ENCODE peak calls at places on chromosomes 12 and 14, in seven cellular contexts. H is HepG2, G is K562, T is HCT116, L is upper lobe of left lung, M is Panc1, X is GM23338. C is an unnamed sample. For H3K36me3, the result is how much of the 10 kb centered on the place peaks cover.

GRCh38 chr12:92486443-92487137 is 216.2 kb upstream of the PLEKHG7 start:
- ATAC-seq in T (no peak), L (no peak), X (no peak), G (no peak), M (no peak), H (no peak), C (no peak)

GRCh38 chr12:28899951-28900350 is 249.1 kb upstream of the FAR2 start:
- ATAC-seq in X (no peak), H (no peak), L (peak), G (no peak), T (no peak), M (no peak), C (no peak)

GRCh38 chr12:49556391-49557186 is 11.4 kb downstream of the MCRS1 start:
- ATAC-seq in G (no peak), H (peak), X (no peak), T (no peak), L (no peak), M (no peak), C (no peak)

GRCh38 chr14:30889244-30889594 is 14.9 kb downstream of the COCH start:
- ATAC-seq in M (no peak), G (no peak), X (no peak), T (no peak), L (no peak), H (no peak), C (no peak)

GRCh38 chr12:93979189-93979588 is 169.2 kb upstream of the PLXNC1 start:
- ATAC-seq in H (no peak), T (peak), M (no peak), G (peak), L (no peak), X (no peak), C (no peak)

GRCh38 chr12:30358113-30358512 is 337.6 kb downstream of the IPO8 start:
- ATAC-seq in M (no peak), X (no peak), T (no peak), L (peak), G (no peak), H (no peak), C (peak)

GRCh38 chr12:39393179-39393578 is 49.7 kb downstream of the KIF21A start:
- ATAC-seq in G (no peak), H (no peak), M (no peak), X (peak), T (no peak), L (no peak), C (no peak)

GRCh38 chr12:107368586-107368985 is 275.2 kb upstream of the CRY1 start:
- ATAC-seq in T (no peak), L (no peak), G (no peak), M (no peak), X (no peak), H (no peak), C (no peak)

GRCh38 chr14:102524026-102524450 is 14.5 kb upstream of the ANKRD9 start:
- ATAC-seq in X (peak), H (peak), L (no peak), T (no peak), M (no peak), G (no peak), C (no peak)

GRCh38 chr12:6333029-6333428 is 8.8 kb downstream of the TNFRSF1A start:
- ATAC-seq in L (no peak), G (no peak), H (no peak), M (no peak), T (no peak), X (no peak), C (no peak)

GRCh38 chr12:92362109-92362508 is 216.5 kb upstream of the BTG1 start:
- ATAC-seq in T (no peak), X (no peak), M (no peak), H (no peak), G (no peak), L (no peak), C (no peak)

GRCh38 chr12:82108615-82109014 is 249.6 kb downstream of the CCDC59 start:
- ATAC-seq in H (no peak), G (no peak), T (no peak), X (no peak), L (no peak), M (no peak), C (no peak)

GRCh38 chr12:76542908-76543307 is 16.7 kb downstream of the OSBPL8 start:
- ATAC-seq in H (no peak), M (no peak), G (no peak), T (no peak), X (no peak), L (no peak), C (no peak)

GRCh38 chr14:84025258-84026012 is 1504.5 kb upstream of the FLRT2 start:
- ATAC-seq in T (no peak), G (no peak), M (no peak), L (peak), H (no peak), X (no peak), C (no peak)

GRCh38 chr12:26117321-26117720 is 7.5 kb downstream of the BHLHE41 start:
- ATAC-seq in G (no peak), M (no peak), H (no peak), T (no peak), X (no peak), L (no peak), C (no peak)

GRCh38 chr12:40614923-40615322 is 77.3 kb upstream of the CNTN1 start:
- ATAC-seq in T (no peak), G (no peak), M (no peak), H (no peak), L (no peak), X (no peak), C (no peak)

GRCh38 chr12:10551375-10551774 is 45.7 kb downstream of the EIF2S3B start:
- ATAC-seq in G (no peak), M (no peak), X (no peak), H (no peak), L (no peak), T (no peak), C (no peak)

GRCh38 chr12:104054681-104055346 is 4.8 kb upstream of the GLT8D2 start:
- ATAC-seq in G (peak), T (no peak), M (no peak), L (no peak), X (peak), H (no peak), C (no peak)

GRCh38 chr12:67811437-67812361 is 163.2 kb downstream of the DYRK2 start:
- ATAC-seq in G (no peak), L (no peak), H (no peak), M (no peak), T (no peak), X (no peak), C (no peak)

GRCh38 chr14:103885509-103885932 is 38.1 kb upstream of the PPP1R13B start:
- ATAC-seq in H (no peak), T (no peak), M (no peak), L (no peak), X (no peak), G (no peak), C (no peak)

GRCh38 chr14:103889313-103890051 is 38.8 kb upstream of the TDRD9 start:
- ATAC-seq in M (peak), L (peak), T (peak), X (no peak), H (peak), G (peak), C (no peak)

GRCh38 chr14:103886304-103887169 is 39.2 kb upstream of the PPP1R13B start:
- ATAC-seq in L (no peak), T (no peak), M (no peak), H (peak), X (peak), G (peak), C (no peak)

GRCh38 chr14:103887170-103887501 is 39.8 kb upstream of the PPP1R13B start:
- ATAC-seq in L (no peak), M (no peak), X (no peak), T (no peak), H (no peak), G (no peak), C (no peak)

GRCh38 chr14:103887557-103888115 is 40.3 kb upstream of the PPP1R13B start:
- ATAC-seq in X (no peak), H (no peak), G (no peak), L (no peak), M (no peak), T (no peak), C (no peak)
- TF ChIP-seq POLR2AphosphoS5 in X (no peak), H (no peak), G (no peak), L (no peak), M (no peak), T (no peak), C (no peak)

GRCh38 chr14:39087493-39087892 is 15.5 kb downstream of the SEC23A start:
- ATAC-seq in H (no peak), T (no peak), M (no peak), X (no peak), G (no peak), L (no peak), C (no peak)

GRCh38 chr14:39090548-39091111 is 12.4 kb downstream of the SEC23A start:
- ATAC-seq in M (no peak), L (no peak), H (peak), G (no peak), X (no peak), T (no peak), C (no peak)

GRCh38 chr14:39094515-39094914 is 8.5 kb downstream of the SEC23A start:
- ATAC-seq in L (no peak), H (no peak), M (no peak), G (no peak), X (no peak), T (no peak), C (no peak)

GRCh38 chr14:39097159-39097558 is 5.9 kb downstream of the SEC23A start:
- ATAC-seq in G (no peak), T (no peak), X (peak), H (peak), L (no peak), M (no peak), C (no peak)

GRCh38 chr14:39091716-39092115 is 11.3 kb downstream of the SEC23A start:
- ATAC-seq in T (no peak), X (no peak), M (no peak), H (no peak), G (no peak), L (no peak), C (no peak)
- H3K36me3 ChIP-seq in T (under half), X (under half), M (under half), H (half or more), G (under half), L (under half), C (under half)

DNA sequence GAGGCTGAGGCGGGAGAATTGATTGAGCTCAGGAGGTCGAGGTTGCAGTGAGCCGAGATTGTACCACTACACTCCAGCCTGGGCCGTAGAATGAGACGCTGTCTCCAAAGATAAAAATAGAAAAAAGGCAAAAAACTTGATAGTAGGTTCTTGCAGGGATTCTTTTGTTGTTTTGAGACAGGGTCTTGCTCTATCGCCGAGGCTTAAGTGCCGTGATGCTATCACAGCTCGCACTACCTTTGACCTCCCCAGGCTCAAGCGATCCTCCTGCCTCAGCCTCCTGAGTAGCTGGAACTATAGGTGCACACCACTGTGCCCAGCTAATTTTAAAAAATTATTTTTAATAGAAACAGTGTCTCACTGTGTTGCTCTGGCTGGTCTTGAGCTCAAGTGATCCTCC is 4.7 kb downstream of the GOLGA5 start:
- ATAC-seq in G (no peak), T (no peak), X (no peak), H (no peak), M (no peak), L (no peak), C (no peak)
- TF ChIP-seq CTCF in G (no peak), T (no peak), X (no peak), H (no peak), M (no peak), L (no peak), C (no peak)

GRCh38 chr12:42692749-42693148 is 103.2 kb upstream of the PRICKLE1 start:
- ATAC-seq in L (no peak), G (no peak), H (no peak), X (peak), M (no peak), T (no peak), C (no peak)

GRCh38 chr12:42695490-42695995 is 106.0 kb upstream of the PRICKLE1 start:
- ATAC-seq in T (no peak), H (peak), L (no peak), M (no peak), X (no peak), G (peak), C (no peak)

GRCh38 chr12:42698213-42698612 is 108.7 kb upstream of the PRICKLE1 start:
- ATAC-seq in M (no peak), H (no peak), G (no peak), X (no peak), L (peak), T (no peak), C (peak)

GRCh38 chr12:42701079-42701478 is 111.5 kb upstream of the PRICKLE1 start:
- ATAC-seq in M (no peak), T (no peak), H (no peak), L (no peak), G (no peak), X (no peak), C (no peak)

DNA sequence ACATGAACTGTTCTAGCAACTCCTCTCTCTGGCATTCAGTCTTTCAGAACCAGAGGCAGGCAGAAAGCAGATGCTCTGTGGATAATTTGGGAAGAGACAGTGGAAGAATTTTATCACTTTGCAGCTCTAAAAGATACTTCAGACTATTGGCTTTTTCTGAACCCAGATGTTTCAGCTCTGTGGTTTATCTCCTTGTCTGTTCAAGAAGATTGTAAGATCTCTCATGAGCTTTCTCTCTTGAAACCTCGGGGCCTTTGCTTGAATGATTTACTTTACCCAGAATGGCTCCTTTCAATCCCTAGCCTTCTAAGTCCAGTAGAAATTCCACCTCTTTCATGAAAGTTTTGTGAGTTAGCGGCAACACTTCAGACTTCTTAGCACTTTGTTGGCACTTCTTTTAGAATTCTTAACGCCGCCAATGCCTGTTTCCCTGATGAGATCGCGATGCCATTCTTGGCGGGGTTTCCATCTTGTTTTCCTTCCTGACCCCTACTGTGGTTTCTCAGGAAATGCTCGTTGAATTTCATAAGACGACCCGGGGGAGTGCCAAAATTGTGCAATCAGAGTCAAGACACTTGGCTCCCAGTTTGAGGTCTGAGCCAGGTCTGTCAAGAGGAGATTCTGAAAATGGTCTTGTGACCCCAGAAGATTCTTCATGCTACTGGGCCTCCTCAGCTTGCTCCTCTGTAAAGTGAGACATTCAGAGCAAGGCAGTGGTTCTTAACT is 107.0 kb upstream of the PRICKLE1 start:
- ATAC-seq in X (no peak), L (peak), T (no peak), H (no peak), M (no peak), G (no peak), C (peak)
- TF ChIP-seq POLR2AphosphoS5 in X (no peak), L (peak), T (no peak), H (no peak), M (no peak), G (no peak), C (peak)

DNA sequence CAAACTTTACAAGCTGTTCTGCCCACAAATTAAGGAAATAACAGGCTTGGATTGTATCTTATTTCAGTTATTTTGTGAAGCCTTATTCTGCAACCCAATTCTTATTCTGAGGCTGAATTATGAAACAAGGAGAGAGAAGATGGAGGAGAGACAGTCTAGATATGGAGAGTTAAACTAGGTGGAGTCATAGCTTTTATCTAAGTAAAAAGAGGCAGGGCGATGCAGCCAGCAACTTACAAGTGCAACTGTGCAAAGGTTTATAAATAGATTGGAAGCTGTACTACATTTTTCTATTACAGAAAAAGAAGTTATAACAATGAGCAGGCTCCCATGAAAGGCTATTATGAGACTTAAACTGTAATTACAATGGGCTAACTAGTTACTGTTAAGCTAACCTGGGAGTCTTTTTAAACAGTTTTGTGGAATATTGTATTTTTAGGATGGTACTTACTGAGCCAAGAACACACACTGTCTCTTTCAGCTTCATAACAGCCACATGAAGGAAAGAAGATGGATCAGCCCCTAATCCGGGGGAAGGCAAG is 22.4 kb downstream of the NID2 start:
- ATAC-seq in X (no peak), G (no peak), L (no peak), M (no peak), T (no peak), H (no peak), C (no peak)
- H3K36me3 ChIP-seq in X (under half), G (under half), L (under half), M (under half), T (under half), H (under half), C (under half)